ENCODE peak calls at places on chromosome 2, in nine cellular contexts. C, Z, D, P, U, V, F, W and N are unnamed samples.

GRCh38 chr2:20210462-20210861 is 14.5 kb downstream of the SDC1 start:
- DNase-seq in V (no peak), P (peak; percentile 38), Z (no peak), W (no peak), U (no peak), D (no peak), F (no peak), C (peak; percentile 66), N (no peak)

GRCh38 chr2:88133875-88134274 is 6.0 kb upstream of the FABP1 start:
- DNase-seq in V (no peak), W (no peak), P (no peak), D (no peak), F (no peak), C (peak; percentile 66), Z (no peak), U (no peak), N (no peak)

GRCh38 chr2:130720528-130720927 is 8.3 kb upstream of the GPR148 start:
- DNase-seq in V (no peak), F (no peak), U (no peak), Z (no peak), P (no peak), D (no peak), C (no peak), W (no peak), N (no peak)

GRCh38 chr2:110647777-110648176 is 30.1 kb downstream of the BUB1 start:
- DNase-seq in F (no peak), W (no peak), U (no peak), Z (no peak), P (no peak), C (no peak), D (no peak), V (no peak), N (no peak)

GRCh38 chr2:191251014-191251413 is 5.8 kb downstream of the MYO1B start:
- DNase-seq in Z (no peak), C (no peak), W (no peak), V (no peak), D (no peak), P (no peak), F (no peak), U (no peak), N (no peak)

GRCh38 chr2:222311978-222312738 is 13.4 kb upstream of the PAX3 start:
- DNase-seq in V (no peak), F (no peak), P (peak; percentile 61), C (no peak), Z (no peak), D (no peak), W (no peak), U (no peak), N (no peak)

GRCh38 chr2:26581266-26581990 is 59.7 kb downstream of the CIB4 start:
- DNase-seq in F (no peak), D (no peak), P (no peak), Z (no peak), U (no peak), V (peak; percentile 44), W (no peak), C (peak; percentile 33), N (no peak)

GRCh38 chr2:145957929-145958328 is 1438.0 kb upstream of the ZEB2 start:
- DNase-seq in C (no peak), D (no peak), F (no peak), W (peak; percentile 43), V (no peak), P (no peak), U (no peak), Z (no peak), N (no peak)

GRCh38 chr2:54059504-54059903 is 55.9 kb upstream of the ACYP2 start:
- DNase-seq in W (no peak), P (no peak), V (no peak), U (no peak), Z (no peak), C (no peak), F (no peak), D (no peak), N (no peak)

GRCh38 chr2:181517685-181518301 is 60.6 kb downstream of the ITGA4 start:
- DNase-seq in V (no peak), F (no peak), W (no peak), P (no peak), U (peak; percentile 21), Z (no peak), C (no peak), D (no peak), N (no peak)

GRCh38 chr2:54977149-54977548 is 73.1 kb downstream of the RTN4 start:
- DNase-seq in C (no peak), D (no peak), U (no peak), W (peak; percentile 47), V (no peak), Z (no peak), P (no peak), F (no peak), N (no peak)

GRCh38 chr2:223169830-223170605 is 118.0 kb downstream of the KCNE4 start:
- DNase-seq in V (no peak), W (no peak), P (no peak), F (no peak), U (no peak), D (no peak), C (no peak), Z (no peak), N (no peak)

GRCh38 chr2:127417406-127417805 is 821 bp upstream of the PROC start:
- DNase-seq in P (no peak), D (no peak), C (no peak), U (no peak), V (no peak), F (no peak), Z (no peak), W (no peak), N (no peak)
- H3K36me3 ChIP-seq in P (no peaks in the 10 kb centered on the region), D (no peaks in the 10 kb centered on the region), C (no peaks in the 10 kb centered on the region), U (no peaks in the 10 kb centered on the region), V (no peaks in the 10 kb centered on the region), F (no peaks in the 10 kb centered on the region), Z (no peaks in the 10 kb centered on the region), W (no peaks in the 10 kb centered on the region), N (no peaks in the 10 kb centered on the region)

GRCh38 chr2:233999182-233999581 is 51.3 kb upstream of the SPP2 start:
- DNase-seq in P (peak; percentile 33), C (no peak), U (no peak), Z (no peak), F (no peak), D (no peak), W (no peak), V (no peak), N (no peak)
- H3K36me3 ChIP-seq in P (no peaks in the 10 kb centered on the region), C (peaks cover 56% of the 10 kb centered on the region), U (no peaks in the 10 kb centered on the region), Z (no peaks in the 10 kb centered on the region), F (no peaks in the 10 kb centered on the region), D (no peaks in the 10 kb centered on the region), W (no peaks in the 10 kb centered on the region), V (no peaks in the 10 kb centered on the region), N (no peaks in the 10 kb centered on the region)

GRCh38 chr2:86461042-86461743 is 20.0 kb downstream of the KDM3A start:
- DNase-seq in Z (no peak), P (no peak), D (no peak), W (no peak), C (no peak), F (no peak), V (no peak), U (no peak), N (no peak)
- H3K36me3 ChIP-seq in Z (peaks cover 95% of the 10 kb centered on the region), P (no peaks in the 10 kb centered on the region), D (peaks cover 45% of the 10 kb centered on the region), W (peaks cover 14% of the 10 kb centered on the region), C (peaks cover 85% of the 10 kb centered on the region), F (peaks cover 70% of the 10 kb centered on the region), V (peaks cover 14% of the 10 kb centered on the region), U (peaks cover 70% of the 10 kb centered on the region), N (peaks cover 42% of the 10 kb centered on the region)

GRCh38 chr2:240727913-240728312 is 36.2 kb downstream of the AQP12A start:
- DNase-seq in C (no peak), F (no peak), P (peak; percentile 48), V (no peak), D (no peak), Z (no peak), W (no peak), U (no peak), N (no peak)

GRCh38 chr2:240727439-240727838 is 35.8 kb downstream of the AQP12A start:
- DNase-seq in D (no peak), U (no peak), C (no peak), V (no peak), Z (no peak), W (no peak), F (no peak), P (peak; percentile 45), N (no peak)

GRCh38 chr2:240725266-240726060 is 33.8 kb downstream of the AQP12A start:
- DNase-seq in Z (no peak), C (no peak), U (no peak), W (no peak), V (no peak), P (peak; percentile 56), F (no peak), D (no peak), N (no peak)

GRCh38 chr2:240728361-240728760 is 36.7 kb downstream of the AQP12A start:
- DNase-seq in C (no peak), V (no peak), W (no peak), Z (no peak), U (no peak), D (no peak), P (peak; percentile 26), F (no peak), N (no peak)

GRCh38 chr2:240726876-240727275 is 35.2 kb downstream of the AQP12A start:
- DNase-seq in Z (no peak), C (no peak), P (peak; percentile 49), W (no peak), U (no peak), D (no peak), V (no peak), F (no peak), N (no peak)
- H3K36me3 ChIP-seq in Z (no peaks in the 10 kb centered on the region), C (no peaks in the 10 kb centered on the region), P (no peaks in the 10 kb centered on the region), W (no peaks in the 10 kb centered on the region), U (no peaks in the 10 kb centered on the region), D (no peaks in the 10 kb centered on the region), V (no peaks in the 10 kb centered on the region), F (peaks cover 69% of the 10 kb centered on the region), N (no peaks in the 10 kb centered on the region)

GRCh38 chr2:117997872-117998454 is 15.9 kb downstream of the CCDC93 start:
- DNase-seq in V (no peak), D (no peak), P (no peak), C (no peak), Z (no peak), U (no peak), W (no peak), F (no peak), N (no peak)

GRCh38 chr2:118000041-118000440 is 13.8 kb downstream of the CCDC93 start:
- DNase-seq in F (no peak), C (no peak), W (no peak), P (no peak), D (no peak), Z (no peak), V (no peak), U (no peak), N (no peak)

GRCh38 chr2:117994729-117995128 is 19.1 kb downstream of the CCDC93 start:
- DNase-seq in U (no peak), C (peak; percentile 56), D (no peak), Z (no peak), P (no peak), W (no peak), F (no peak), V (no peak), N (no peak)

DNA sequence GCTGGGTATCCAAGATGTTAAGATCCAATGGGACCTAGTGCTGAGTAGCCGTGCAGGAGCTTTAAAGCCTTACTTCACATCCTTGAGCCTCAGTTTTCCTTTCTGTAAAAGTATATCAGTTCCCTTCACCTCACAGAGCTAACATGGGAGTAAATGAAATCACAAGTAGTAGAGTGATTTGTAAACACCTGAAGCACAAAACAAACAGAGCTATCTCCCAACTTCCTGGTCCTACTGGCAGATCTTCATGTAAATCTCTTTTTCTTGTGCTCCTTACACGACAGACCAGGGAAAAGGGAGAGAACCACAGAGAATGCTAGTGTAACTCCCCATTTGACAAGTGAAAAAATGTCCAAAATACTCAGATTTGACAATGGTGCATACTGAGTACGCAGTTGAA is 17.3 kb downstream of the CCDC93 start:
- DNase-seq in P (no peak), W (no peak), U (no peak), Z (no peak), F (no peak), D (no peak), C (no peak), V (no peak), N (no peak)
- H3K36me3 ChIP-seq in P (peaks cover 6% of the 10 kb centered on the region), W (peaks cover 10% of the 10 kb centered on the region), U (peaks cover 51% of the 10 kb centered on the region), Z (peaks cover 87% of the 10 kb centered on the region), F (peaks cover 61% of the 10 kb centered on the region), D (peaks cover 62% of the 10 kb centered on the region), C (peaks cover 52% of the 10 kb centered on the region), V (peaks cover 19% of the 10 kb centered on the region), N (peaks cover 55% of the 10 kb centered on the region)